ENCODE peak calls at places on chromosomes 3 and 15, in four cellular contexts. Z is astrocyte, E is A673, W is psoas muscle. G is an unnamed sample.

GRCh38 chr15:50594311-50594710 is 47.8 kb upstream of the USP50 start:
- DNase-seq in W (no peak), E (no peak), Z (no peak), G (no peak)

GRCh38 chr3:157543491-157544035 is 40.3 kb upstream of the VEPH1 start:
- DNase-seq in E (no peak), Z (no peak), W (no peak), G (no peak)

GRCh38 chr3:165895919-165896318 is 58.7 kb upstream of the BCHE start:
- DNase-seq in E (peak; percentile 49), Z (no peak), W (no peak), G (no peak)

GRCh38 chr3:31696009-31696297 is 163.2 kb downstream of the STT3B start:
- DNase-seq in Z (no peak), W (no peak), E (no peak), G (no peak)

GRCh38 chr3:36166477-36166876 is 213.8 kb upstream of the STAC start:
- DNase-seq in Z (peak; percentile 85), E (peak; percentile 23), W (no peak), G (peak; percentile 81)

GRCh38 chr3:88180398-88180999 is 30.7 kb downstream of the C3orf38 start:
- DNase-seq in E (peak; percentile 88), W (no peak), Z (peak; percentile 37), G (peak; percentile 24)

GRCh38 chr3:147793841-147794240 is 384.7 kb downstream of the ZIC1 start:
- DNase-seq in E (no peak), W (no peak), Z (peak; percentile 32), G (peak; percentile 1)

GRCh38 chr3:67637255-67637900 is 17.0 kb downstream of the SUCLG2 start:
- DNase-seq in Z (no peak), W (no peak), E (no peak), G (no peak)

GRCh38 chr3:44509985-44510360 is 32.5 kb upstream of the ZNF445 start:
- DNase-seq in Z (peak; percentile 17), W (no peak), E (no peak), G (no peak)

GRCh38 chr15:84883433-84883832 is 1.0 kb upstream of the SLC28A1 start:
- DNase-seq in W (no peak), E (no peak), Z (peak; percentile 43), G (no peak)

GRCh38 chr3:126179825-126180476 is 435 bp downstream of the ALDH1L1 start:
- DNase-seq in W (peak; percentile 77), E (peak; percentile 86), Z (no peak), G (no peak)

GRCh38 chr3:44958406-44958805 is 17.6 kb downstream of the ZDHHC3 start:
- DNase-seq in E (no peak), W (no peak), Z (no peak), G (no peak)

GRCh38 chr3:85560088-85560790 is 601.5 kb downstream of the CADM2 start:
- DNase-seq in Z (peak; percentile 84), W (peak; percentile 19), E (no peak), G (no peak)

GRCh38 chr3:47851888-47852603 is 49.1 kb downstream of the DHX30 start:
- DNase-seq in W (no peak), E (no peak), Z (no peak), G (no peak)

GRCh38 chr3:187210555-187211327 is 13.5 kb downstream of the RTP1 start:
- DNase-seq in W (no peak), E (peak; percentile 59), Z (peak; percentile 91), G (no peak)

GRCh38 chr15:40072216-40072990 is 33.4 kb upstream of the SRP14 start:
- DNase-seq in Z (no peak), E (no peak), W (no peak), G (no peak)

GRCh38 chr3:25090869-25091453 is 337.1 kb upstream of the RARB start:
- DNase-seq in W (no peak), Z (no peak), E (no peak), G (no peak)

GRCh38 chr15:99682455-99682854 is 50.8 kb downstream of the LYSMD4 start:
- DNase-seq in W (no peak), Z (peak; percentile 90), E (peak; percentile 82), G (peak; percentile 81)

GRCh38 chr3:129812589-129812988 is 80.9 kb downstream of the TMCC1 start:
- DNase-seq in E (no peak), W (no peak), Z (no peak), G (no peak)

GRCh38 chr3:132160218-132160617 is 125.4 kb upstream of the CPNE4 start:
- DNase-seq in E (no peak), W (no peak), Z (no peak), G (no peak)

GRCh38 chr15:25734680-25735355 is 128.3 kb downstream of the ATP10A start:
- DNase-seq in E (no peak), W (no peak), Z (no peak), G (no peak)

GRCh38 chr15:25738171-25738792 is 124.8 kb downstream of the ATP10A start:
- DNase-seq in E (no peak), Z (peak; percentile 6), W (no peak), G (no peak)

GRCh38 chr15:25735550-25736384 is 127.4 kb downstream of the ATP10A start:
- DNase-seq in Z (no peak), W (no peak), E (no peak), G (no peak)

GRCh38 chr15:25737218-25737643 is 125.9 kb downstream of the ATP10A start:
- DNase-seq in W (no peak), E (no peak), Z (peak; percentile 29), G (no peak)

DNA sequence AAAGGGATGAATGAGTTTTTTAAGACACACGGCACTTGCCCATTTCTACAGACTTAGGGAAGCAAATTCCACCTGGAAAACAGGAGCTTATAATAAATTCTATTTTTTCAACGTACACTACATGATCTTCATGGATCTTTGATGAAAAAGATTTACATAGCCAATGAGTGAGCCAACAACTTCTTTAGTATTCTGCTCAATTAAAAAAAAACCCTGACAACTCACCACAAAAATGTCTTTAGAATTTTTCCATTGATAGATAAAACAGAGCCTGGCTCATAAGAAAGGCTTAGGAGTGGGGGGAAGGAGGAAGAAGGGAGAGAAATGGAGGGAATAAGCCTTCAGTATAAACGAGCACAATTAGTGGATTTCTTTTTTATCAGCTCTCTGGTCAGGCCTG is 126.7 kb downstream of the ATP10A start:
- DNase-seq in W (no peak), Z (peak; percentile 46), E (no peak), G (no peak)
- H3K27ac ChIP-seq in W (no peak overlapping the region), Z (no peak overlapping the region), E (no peak overlapping the region), G (no peak overlapping the region)

GRCh38 chr3:146162561-146162960 is 1.6 kb upstream of the PLOD2 start:
- DNase-seq in Z (no peak), W (no peak), E (no peak), G (no peak)
- H3K27ac ChIP-seq in Z (peak overlapping the region; percentile 87), W (no peak overlapping the region), E (no peak overlapping the region), G (no peak overlapping the region)

GRCh38 chr3:124132813-124133212 is 140.9 kb upstream of the ROPN1 start:
- DNase-seq in E (no peak), Z (peak; percentile 20), W (no peak), G (no peak)

GRCh38 chr3:124126446-124127017 is 134.6 kb upstream of the ROPN1 start:
- DNase-seq in W (no peak), E (no peak), Z (no peak), G (no peak)

GRCh38 chr3:124133366-124133940 is 141.5 kb upstream of the ROPN1 start:
- DNase-seq in W (no peak), E (no peak), Z (no peak), G (no peak)

GRCh38 chr3:124137264-124137663 is 145.3 kb upstream of the ROPN1 start:
- DNase-seq in W (no peak), E (no peak), Z (no peak), G (no peak)

DNA sequence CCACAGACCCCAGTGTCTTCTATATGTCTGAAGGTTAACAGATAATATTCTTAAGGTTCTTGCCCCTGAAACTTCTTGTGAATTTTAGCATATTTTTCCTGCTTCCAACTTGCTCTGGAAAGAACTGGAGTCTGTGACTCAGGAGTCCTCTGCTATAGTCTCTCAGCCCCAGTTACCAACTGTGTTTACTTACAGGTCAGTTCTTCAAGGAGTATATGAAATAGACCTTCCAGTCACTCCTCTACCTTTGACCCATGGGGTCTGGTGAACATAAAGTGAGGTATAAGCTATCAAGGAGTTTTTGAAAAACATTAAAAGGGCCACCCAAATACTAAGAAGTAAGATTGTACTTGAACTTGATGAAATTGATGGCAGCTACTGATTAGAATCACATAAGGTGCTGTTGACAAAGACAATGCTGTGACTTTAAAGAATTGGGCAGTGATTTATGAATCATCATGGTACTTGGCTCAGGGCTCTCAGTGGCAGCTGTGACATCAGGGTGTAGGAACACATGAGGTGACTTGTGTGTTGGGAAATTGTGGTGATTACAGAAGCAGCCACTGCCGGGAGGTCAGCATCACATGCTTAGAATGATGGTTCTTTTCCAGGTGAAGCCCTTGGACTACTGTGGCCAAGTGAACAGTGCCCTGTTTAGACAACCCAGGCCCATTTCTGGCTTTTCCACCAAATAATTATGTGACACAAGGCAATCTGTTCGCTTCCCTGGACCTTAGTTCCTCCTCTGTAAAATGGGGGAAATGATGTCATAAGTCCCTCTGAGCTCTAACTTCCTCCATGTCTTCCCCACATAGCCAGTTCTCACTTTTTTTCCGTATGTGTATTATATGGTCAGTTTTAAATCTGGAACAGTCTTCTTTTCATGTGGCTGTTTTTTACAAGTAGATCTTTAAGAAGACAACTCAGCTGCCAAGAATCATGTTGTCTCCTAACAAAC is 139.5 kb upstream of the ROPN1 start:
- DNase-seq in Z (no peak), E (no peak), W (peak; percentile 22), G (no peak)
- H3K27ac ChIP-seq in Z (no peak overlapping the region), E (no peak overlapping the region), W (peak overlapping the region; percentile 44), G (no peak overlapping the region)

DNA sequence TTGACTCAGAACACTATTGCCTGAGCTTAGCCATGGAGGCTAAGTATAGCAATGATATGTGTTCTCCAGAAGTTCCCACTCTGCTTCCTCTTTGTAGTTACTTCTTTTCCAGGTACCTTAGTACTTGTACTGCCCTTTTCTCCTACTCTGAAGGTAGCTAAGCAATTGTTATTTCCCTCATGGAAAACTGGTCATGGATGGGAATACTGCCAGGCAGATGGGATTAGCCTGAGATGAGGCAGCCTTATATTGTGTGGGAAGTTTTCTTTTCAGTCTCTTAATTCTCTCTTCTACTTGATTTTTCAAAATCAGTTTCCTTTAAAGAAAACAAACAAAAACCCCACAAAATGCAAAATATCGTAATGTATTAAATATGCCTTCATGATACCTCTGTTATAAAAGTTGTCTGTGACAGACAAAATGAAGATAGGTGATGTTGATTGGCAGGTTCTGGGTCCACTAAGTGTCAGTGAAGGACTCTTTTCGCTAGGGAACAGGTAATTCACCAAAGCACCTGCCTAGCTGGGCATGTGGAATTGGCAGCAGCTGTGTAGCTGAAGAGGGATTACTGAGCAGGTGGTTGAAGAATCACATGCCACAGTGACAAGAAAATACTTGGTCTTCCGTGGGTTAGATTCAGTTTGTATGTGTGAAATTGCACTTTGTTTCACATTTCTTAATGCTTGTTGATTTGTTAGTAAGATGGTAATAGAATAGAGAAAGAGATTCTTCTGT is 4.1 kb downstream of the ZNF609 start:
- DNase-seq in E (no peak), W (no peak), Z (peak; percentile 48), G (no peak)
- H3K27ac ChIP-seq in E (no peak overlapping the region), W (peak overlapping the region; percentile 53), Z (no peak overlapping the region), G (no peak overlapping the region)

GRCh38 chr3:197292083-197293042 is 6.0 kb downstream of the DLG1 start:
- DNase-seq in E (no peak), W (no peak), Z (no peak), G (no peak)
- H3K27ac ChIP-seq in E (no peak overlapping the region), W (peak overlapping the region; percentile 72), Z (peak overlapping the region; percentile 13), G (no peak overlapping the region)

GRCh38 chr15:58066042-58066867 is 744 bp upstream of the ALDH1A2 start:
- DNase-seq in W (peak; percentile 65), E (peak; percentile 55), Z (no peak), G (peak; percentile 29)

GRCh38 chr15:58063612-58064011 is 1.9 kb downstream of the ALDH1A2 start:
- DNase-seq in W (no peak), E (no peak), Z (no peak), G (no peak)

GRCh38 chr15:58065445-58066041 is at the start of gene ALDH1A2:
- DNase-seq in Z (no peak), W (peak; percentile 10), E (no peak), G (no peak)

GRCh38 chr15:58064119-58065010 is 1.1 kb downstream of the ALDH1A2 start:
- DNase-seq in E (no peak), Z (no peak), W (no peak), G (no peak)

GRCh38 chr15:58065011-58065444 is 483 bp downstream of the ALDH1A2 start:
- DNase-seq in W (peak; percentile 16), Z (no peak), E (no peak), G (no peak)
- H3K27ac ChIP-seq in W (no peak overlapping the region), Z (no peak overlapping the region), E (no peak overlapping the region), G (no peak overlapping the region)

G was measured in foreskin keratinocyte.